ENCODE peak calls at places on chromosomes 16 and 17, in nine cellular contexts. One of them, this sample, is unnamed.

GRCh38 chr17:57935833-57936807 is 19.1 kb downstream of the CUEDC1 start:
- DNase-seq in EL: peak
- DNase-seq in HCT116: no peak
- DNase-seq in effector CD4-positive, alpha-beta T cell: no peak
- DNase-seq in iPS-NIHi11: peak
- DNase-seq in GM20000: no peak
- DNase-seq in MCF 10A: no peak
- DNase-seq in K562: no peak
- DNase-seq in HFFc6: peak
- DNase-seq in this sample: peak

GRCh38 chr17:43917348-43918025 is 10.2 kb upstream of the MPP2 start:
- DNase-seq in EL: no peak
- DNase-seq in HCT116: no peak
- DNase-seq in effector CD4-positive, alpha-beta T cell: peak
- DNase-seq in iPS-NIHi11: peak
- DNase-seq in GM20000: peak
- DNase-seq in MCF 10A: no peak
- DNase-seq in K562: peak
- DNase-seq in HFFc6: no peak
- DNase-seq in this sample: peak

GRCh38 chr16:50267151-50267631 is 840 bp downstream of the ADCY7 start:
- DNase-seq in EL: no peak
- DNase-seq in HCT116: no peak
- DNase-seq in effector CD4-positive, alpha-beta T cell: no peak
- DNase-seq in iPS-NIHi11: no peak
- DNase-seq in GM20000: no peak
- DNase-seq in MCF 10A: no peak
- DNase-seq in K562: no peak
- DNase-seq in HFFc6: no peak
- DNase-seq in this sample: no peak

GRCh38 chr16:12245923-12246290 is 269.4 kb downstream of the SNX29 start:
- DNase-seq in EL: no peak
- DNase-seq in HCT116: no peak
- DNase-seq in effector CD4-positive, alpha-beta T cell: no peak
- DNase-seq in iPS-NIHi11: no peak
- DNase-seq in GM20000: no peak
- DNase-seq in MCF 10A: no peak
- DNase-seq in K562: no peak
- DNase-seq in HFFc6: no peak
- DNase-seq in this sample: no peak

GRCh38 chr17:80219013-80219776 is 938 bp downstream of the SGSH start:
- DNase-seq in EL: peak
- DNase-seq in HCT116: peak
- DNase-seq in effector CD4-positive, alpha-beta T cell: peak
- DNase-seq in iPS-NIHi11: peak
- DNase-seq in GM20000: peak
- DNase-seq in MCF 10A: peak
- DNase-seq in K562: peak
- DNase-seq in HFFc6: peak
- DNase-seq in this sample: peak

GRCh38 chr16:82664181-82664580 is 37.4 kb downstream of the CDH13 start:
- DNase-seq in EL: no peak
- DNase-seq in HCT116: no peak
- DNase-seq in effector CD4-positive, alpha-beta T cell: no peak
- DNase-seq in iPS-NIHi11: no peak
- DNase-seq in GM20000: no peak
- DNase-seq in MCF 10A: no peak
- DNase-seq in K562: no peak
- DNase-seq in HFFc6: no peak
- DNase-seq in this sample: no peak

GRCh38 chr16:28182183-28182582 is 29.6 kb downstream of the XPO6 start:
- DNase-seq in EL: peak
- DNase-seq in HCT116: no peak
- DNase-seq in effector CD4-positive, alpha-beta T cell: no peak
- DNase-seq in iPS-NIHi11: no peak
- DNase-seq in GM20000: no peak
- DNase-seq in MCF 10A: peak
- DNase-seq in K562: no peak
- DNase-seq in HFFc6: peak
- DNase-seq in this sample: peak

GRCh38 chr16:588639-588888 is 1.3 kb upstream of the RAB40C start:
- DNase-seq in EL: peak
- DNase-seq in HCT116: no peak
- DNase-seq in effector CD4-positive, alpha-beta T cell: peak
- DNase-seq in iPS-NIHi11: no peak
- DNase-seq in GM20000: no peak
- DNase-seq in MCF 10A: peak
- DNase-seq in K562: peak
- DNase-seq in HFFc6: peak
- DNase-seq in this sample: peak

GRCh38 chr17:45096141-45096540 is 35.0 kb downstream of the NMT1 start:
- DNase-seq in EL: peak
- DNase-seq in HCT116: peak
- DNase-seq in effector CD4-positive, alpha-beta T cell: no peak
- DNase-seq in iPS-NIHi11: peak
- DNase-seq in GM20000: no peak
- DNase-seq in MCF 10A: peak
- DNase-seq in K562: peak
- DNase-seq in HFFc6: peak
- DNase-seq in this sample: peak

GRCh38 chr17:50115744-50116143 is 14.2 kb downstream of the SAMD14 start:
- DNase-seq in EL: no peak
- DNase-seq in HCT116: no peak
- DNase-seq in effector CD4-positive, alpha-beta T cell: no peak
- DNase-seq in iPS-NIHi11: no peak
- DNase-seq in GM20000: no peak
- DNase-seq in MCF 10A: no peak
- DNase-seq in K562: no peak
- DNase-seq in HFFc6: no peak
- DNase-seq in this sample: no peak